ENCODE peak calls at places on chromosomes 16 and 17, in eight cellular contexts. A is AG09319, B is mammary epithelial cell, V is spleen, X is AML-193, H is head of caudate nucleus, N is progenitor cell of endocrine pancreas, E is RCC 7860. I is an unnamed sample.

GRCh38 chr16:88458773-88459235 is 5.7 kb downstream of the ZFPM1 start:
- DNase-seq in A (no peak), V (no peak), X (no peak), E (no peak), H (no peak), N (no peak), B (no peak), I (no peak)

GRCh38 chr16:13471478-13471877 is 448.5 kb upstream of the ERCC4 start:
- DNase-seq in N (no peak), X (no peak), E (no peak), A (no peak), V (no peak), B (no peak), H (no peak), I (no peak)

GRCh38 chr16:352547-353403 is at the start of gene AXIN1:
- DNase-seq in B (peak; percentile 97), X (peak; percentile 73), H (peak; percentile 97), N (peak; percentile 100), E (peak; percentile 94), V (peak; percentile 100), A (peak; percentile 80), I (peak; percentile 76)

GRCh38 chr17:19002805-19003542 is 1.6 kb downstream of the FAM83G start:
- DNase-seq in A (no peak), N (no peak), B (peak; percentile 13), E (no peak), H (no peak), X (no peak), V (no peak), I (peak; percentile 16)

GRCh38 chr16:70769761-70770160 is 31.2 kb downstream of the VAC14 start:
- DNase-seq in H (no peak), E (no peak), V (no peak), A (no peak), X (no peak), N (no peak), B (no peak), I (no peak)

GRCh38 chr16:17038415-17038814 is 432.3 kb downstream of the XYLT1 start:
- DNase-seq in N (no peak), E (no peak), B (no peak), H (peak; percentile 41), X (no peak), V (no peak), A (no peak), I (no peak)

GRCh38 chr17:38894276-38894675 is 24.4 kb downstream of the LASP1 start:
- DNase-seq in N (no peak), X (no peak), B (no peak), A (no peak), V (no peak), E (no peak), H (no peak), I (no peak)

GRCh38 chr16:2156025-2156848 is 655 bp downstream of the TRAF7 start:
- DNase-seq in V (peak; percentile 90), H (no peak), A (no peak), N (no peak), X (peak; percentile 51), B (peak; percentile 61), E (peak; percentile 14), I (no peak)

GRCh38 chr17:48545539-48545938 is 630 bp upstream of the HOXB2 start:
- DNase-seq in V (no peak), N (no peak), X (no peak), H (no peak), E (no peak), A (no peak), B (no peak), I (no peak)

GRCh38 chr17:79431175-79431574 is 179.7 kb downstream of the RBFOX3 start:
- DNase-seq in B (no peak), V (no peak), A (no peak), X (no peak), H (no peak), N (no peak), E (no peak), I (no peak)

GRCh38 chr17:49574945-49575523 is 637 bp upstream of the NXPH3 start:
- DNase-seq in B (no peak), V (no peak), X (no peak), E (no peak), A (no peak), H (no peak), N (no peak), I (no peak)

GRCh38 chr17:47698749-47699535 is 5.0 kb downstream of the TBKBP1 start:
- DNase-seq in V (peak; percentile 94), N (peak; percentile 75), X (peak; percentile 64), E (peak; percentile 42), A (no peak), H (peak; percentile 80), B (peak; percentile 33), I (no peak)

I was measured in astrocyte of the cerebellum.